ENCODE peak calls at places on chromosomes 12 and 14, in eight cellular contexts. E, U, D, L, V, F, A and I are unnamed samples.

GRCh38 chr12:57897296-57897974 is 43.9 kb upstream of the ATP23 start:
- DNase-seq in E (no peak), U (no peak), D (no peak), L (no peak), V (no peak), F (no peak), A (no peak), I (no peak)

GRCh38 chr14:72318648-72319047 is 386.4 kb downstream of the RGS6 start:
- DNase-seq in E (no peak), U (no peak), D (no peak), L (peak; percentile 21), V (no peak), F (no peak), A (no peak), I (no peak)

GRCh38 chr14:36207500-36207899 is 31.0 kb upstream of the PTCSC3 start:
- DNase-seq in E (no peak), U (no peak), D (no peak), L (no peak), V (no peak), F (no peak), A (no peak), I (no peak)

GRCh38 chr12:116597886-116598285 is 38.7 kb downstream of the MAP1LC3B2 start:
- DNase-seq in E (no peak), U (no peak), D (no peak), L (no peak), V (no peak), F (no peak), A (no peak), I (no peak)

GRCh38 chr12:130266751-130267150 is 70.9 kb upstream of the PIWIL1 start:
- DNase-seq in E (no peak), U (no peak), D (no peak), L (no peak), V (no peak), F (no peak), A (peak; percentile 41), I (no peak)

GRCh38 chr12:3228587-3228986 is 151.4 kb downstream of the TSPAN9 start:
- DNase-seq in E (no peak), U (no peak), D (no peak), L (no peak), V (no peak), F (no peak), A (no peak), I (no peak)

GRCh38 chr12:130451001-130451930 is 113.6 kb downstream of the PIWIL1 start:
- DNase-seq in E (no peak), U (no peak), D (no peak), L (no peak), V (no peak), F (no peak), A (no peak), I (no peak)

GRCh38 chr12:11497438-11497837 is 102.1 kb upstream of the PRB2 start:
- DNase-seq in E (no peak), U (no peak), D (no peak), L (no peak), V (no peak), F (no peak), A (no peak), I (no peak)

GRCh38 chr12:13465641-13466040 is 269.1 kb downstream of the EMP1 start:
- DNase-seq in E (no peak), U (no peak), D (no peak), L (no peak), V (no peak), F (no peak), A (no peak), I (no peak)

GRCh38 chr12:75720807-75721206 is 209.4 kb upstream of the KRR1 start:
- DNase-seq in E (no peak), U (no peak), D (no peak), L (no peak), V (no peak), F (no peak), A (peak; percentile 35), I (no peak)

GRCh38 chr14:51630987-51631386 is 20.7 kb upstream of the FRMD6 start:
- DNase-seq in E (no peak), U (no peak), D (no peak), L (no peak), V (no peak), F (no peak), A (no peak), I (no peak)

GRCh38 chr12:107225626-107226025 is 132.3 kb upstream of the CRY1 start:
- DNase-seq in E (no peak), U (no peak), D (no peak), L (no peak), V (no peak), F (peak; percentile 41), A (peak; percentile 44), I (no peak)

GRCh38 chr14:76868453-76869170 is 42.4 kb downstream of the LRRC74A start:
- DNase-seq in E (no peak), U (no peak), D (no peak), L (no peak), V (no peak), F (no peak), A (no peak), I (no peak)

GRCh38 chr14:20332946-20333782 is at the start of gene CCNB1IP1:
- DNase-seq in E (no peak), U (peak; percentile 34), D (no peak), L (peak; percentile 67), V (peak; percentile 86), F (peak; percentile 94), A (peak; percentile 23), I (no peak)

GRCh38 chr12:106080786-106081185 is 58.0 kb downstream of the NUAK1 start:
- DNase-seq in E (no peak), U (no peak), D (no peak), L (no peak), V (no peak), F (no peak), A (no peak), I (no peak)

GRCh38 chr12:104288635-104289258 is 14.8 kb upstream of the EID3 start:
- DNase-seq in E (peak; percentile 74), U (peak; percentile 84), D (peak; percentile 92), L (peak; percentile 87), V (peak; percentile 93), F (peak; percentile 81), A (peak; percentile 86), I (peak; percentile 72)

GRCh38 chr12:110531741-110532333 is 29.7 kb downstream of the RAD9B start:
- DNase-seq in E (no peak), U (no peak), D (no peak), L (no peak), V (no peak), F (peak; percentile 45), A (no peak), I (no peak)

GRCh38 chr12:65602579-65603295 is 221.5 kb upstream of the HMGA2 start:
- DNase-seq in E (no peak), U (peak; percentile 74), D (peak; percentile 61), L (peak; percentile 61), V (peak; percentile 76), F (peak; percentile 98), A (peak; percentile 77), I (peak; percentile 55)

GRCh38 chr12:65603428-65604351 is 220.6 kb upstream of the HMGA2 start:
- DNase-seq in E (no peak), U (no peak), D (no peak), L (no peak), V (peak; percentile 62), F (peak; percentile 93), A (no peak), I (no peak)

GRCh38 chr12:65598688-65599087 is 225.6 kb upstream of the HMGA2 start:
- DNase-seq in E (no peak), U (no peak), D (no peak), L (no peak), V (no peak), F (no peak), A (no peak), I (no peak)

GRCh38 chr12:65605019-65605418 is 219.3 kb upstream of the HMGA2 start:
- DNase-seq in E (no peak), U (no peak), D (no peak), L (no peak), V (no peak), F (peak; percentile 53), A (no peak), I (no peak)

DNA sequence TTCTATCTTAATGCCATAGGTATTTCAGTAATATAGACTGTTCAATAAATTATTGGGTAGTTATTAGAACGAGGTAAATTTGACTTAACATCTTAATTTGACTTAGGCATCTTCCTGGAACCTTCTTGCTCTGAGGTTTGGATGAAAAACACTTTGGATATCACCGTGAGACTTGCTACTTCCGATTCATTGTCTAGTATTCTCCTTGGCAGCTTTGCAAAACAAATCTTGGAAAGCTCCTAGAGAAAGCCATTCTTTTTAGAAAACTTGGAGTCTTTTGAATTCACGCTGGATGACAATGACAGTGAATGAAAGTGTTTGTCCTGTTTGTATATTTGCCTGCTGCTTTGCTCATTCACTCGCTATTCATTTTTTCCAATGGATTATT is 222.1 kb upstream of the HMGA2 start:
- DNase-seq in E (no peak), U (no peak), D (no peak), L (no peak), V (no peak), F (no peak), A (no peak), I (no peak)
- TF ChIP-seq CTCF in E (no peak), U (no peak), D (no peak), L (no peak), V (no peak), F (no peak), A (no peak), I (no peak)

GRCh38 chr12:113818833-113819232 is 147.3 kb downstream of the RBM19 start:
- DNase-seq in E (no peak), U (no peak), D (no peak), L (no peak), V (no peak), F (peak; percentile 25), A (peak; percentile 82), I (no peak)
- TF ChIP-seq CTCF in E (no peak), U (no peak), D (no peak), L (no peak), V (no peak), F (peak; percentile 67), A (peak; percentile 60), I (no peak)

DNA sequence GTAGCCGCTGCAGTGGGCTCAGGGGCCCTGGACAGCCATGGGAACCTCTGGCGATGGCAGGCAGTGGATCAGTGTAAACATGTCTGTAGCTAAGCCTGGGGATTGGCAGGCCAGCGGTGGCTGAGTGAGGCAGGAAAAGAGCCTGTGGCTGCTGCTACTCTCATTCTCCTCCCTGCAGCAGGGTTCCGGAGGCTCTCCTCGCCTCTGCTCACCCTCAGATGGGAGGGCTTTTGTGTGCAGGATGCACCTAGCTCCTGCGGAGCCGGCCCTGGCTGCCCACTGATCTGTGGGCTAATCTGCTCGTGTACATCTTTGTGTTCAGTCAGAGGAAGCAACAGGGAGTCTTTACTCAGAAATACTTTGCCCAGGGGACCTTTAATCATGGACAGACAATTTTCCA is 59.5 kb downstream of the GALNT8 start:
- DNase-seq in E (no peak), U (no peak), D (no peak), L (no peak), V (no peak), F (no peak), A (no peak), I (no peak)
- TF ChIP-seq CTCF in E (no peak), U (no peak), D (no peak), L (no peak), V (no peak), F (no peak), A (no peak), I (no peak)

DNA sequence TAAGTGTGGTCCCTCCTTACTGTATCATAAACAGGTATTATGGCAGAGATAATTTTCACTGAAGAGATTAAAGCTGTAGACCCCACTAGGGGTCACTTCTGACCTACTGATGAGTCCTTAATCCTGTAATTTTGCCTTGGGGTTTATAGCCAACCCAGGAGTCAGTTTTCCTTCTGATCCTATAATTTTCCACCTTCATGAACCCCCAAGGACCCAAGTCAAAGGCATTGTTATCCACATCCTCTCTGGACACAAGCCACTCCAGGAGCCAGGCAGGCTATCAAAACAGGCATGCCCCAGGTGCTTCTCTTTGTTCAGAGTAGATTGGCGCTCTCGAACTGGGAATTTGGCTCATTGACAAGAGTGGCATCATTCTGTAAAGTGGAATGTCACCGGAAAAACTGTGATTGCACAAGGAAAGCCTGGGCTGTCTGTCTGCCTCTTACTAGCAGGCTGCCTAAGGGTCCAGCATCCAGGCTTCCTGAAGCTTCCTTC is 1523.3 kb upstream of the FLRT2 start:
- DNase-seq in E (no peak), U (no peak), D (no peak), L (no peak), V (no peak), F (peak; percentile 34), A (no peak), I (no peak)
- TF ChIP-seq CTCF in E (no peak), U (no peak), D (no peak), L (no peak), V (no peak), F (peak; percentile 21), A (no peak), I (no peak)